ENCODE peak calls at places on chromosome 17, in four cellular contexts. D is neural progenitor cell, X is mesothelial cell of epicardium, Q is breast epithelium. E is an unnamed sample.

GRCh38 chr17:48344241-48344640 is 85.8 kb downstream of the SKAP1 start:
- DNase-seq in Q (no peak), D (no peak), X (no peak), E (no peak)

GRCh38 chr17:81404557-81405165 is 9.4 kb downstream of the BAHCC1 start:
- DNase-seq in X (no peak), Q (no peak), D (no peak), E (no peak)

GRCh38 chr17:59804910-59805381 is 87.8 kb downstream of the TUBD1 start:
- DNase-seq in Q (no peak), X (no peak), D (no peak), E (no peak)

GRCh38 chr17:75877752-75878173 is 618 bp downstream of the TRIM47 start:
- DNase-seq in D (peak; percentile 93), Q (peak; percentile 70), X (peak; percentile 64), E (peak; percentile 84)

GRCh38 chr17:48981927-48982539 is 13.6 kb upstream of the GIP start:
- DNase-seq in X (no peak), Q (no peak), D (no peak), E (no peak)

GRCh38 chr17:15181333-15181732 is 83.8 kb downstream of the PMP22 start:
- DNase-seq in Q (no peak), D (no peak), X (no peak), E (no peak)

GRCh38 chr17:80891096-80892018 is 100.3 kb upstream of the CHMP6 start:
- DNase-seq in X (no peak), D (no peak), Q (peak; percentile 51), E (no peak)

GRCh38 chr17:81740395-81740961 is 28.4 kb downstream of the SLC25A10 start:
- DNase-seq in X (no peak), Q (no peak), D (no peak), E (no peak)

GRCh38 chr17:57395721-57396321 is 139.5 kb downstream of the MSI2 start:
- DNase-seq in Q (no peak), X (no peak), D (no peak), E (no peak)

GRCh38 chr17:48728232-48729231 is at the start of gene HOXB13:
- DNase-seq in X (peak; percentile 77), Q (no peak), D (peak; percentile 74), E (peak; percentile 70)

GRCh38 chr17:6528557-6528956 is 27.8 kb downstream of the PITPNM3 start:
- DNase-seq in D (no peak), X (no peak), Q (no peak), E (no peak)

GRCh38 chr17:47324224-47325020 is 667 bp downstream of the EFCAB13 start:
- DNase-seq in Q (peak; percentile 66), D (peak; percentile 48), X (no peak), E (peak; percentile 81)

GRCh38 chr17:81902653-81903414 is 796 bp downstream of the NPB start:
- DNase-seq in D (peak; percentile 43), X (no peak), Q (no peak), E (peak; percentile 29)

GRCh38 chr17:61294777-61295176 is 104.9 kb upstream of the TBX2 start:
- DNase-seq in Q (no peak), X (no peak), D (peak; percentile 30), E (no peak)

GRCh38 chr17:63434951-63435571 is 11.0 kb downstream of the CYB561 start:
- DNase-seq in Q (peak; percentile 77), D (no peak), X (no peak), E (no peak)

GRCh38 chr17:81254955-81255717 is 16.0 kb downstream of the NDUFAF8 start:
- DNase-seq in D (peak; percentile 76), X (no peak), Q (peak; percentile 63), E (peak; percentile 54)

GRCh38 chr17:15384142-15384803 is 42.9 kb upstream of the TEKT3 start:
- DNase-seq in Q (no peak), X (no peak), D (no peak), E (no peak)

GRCh38 chr17:45768000-45768399 is 16.1 kb upstream of the CRHR1 start:
- DNase-seq in Q (no peak), X (no peak), D (peak; percentile 67), E (no peak)

GRCh38 chr17:4944554-4945175 is 3.7 kb downstream of the PFN1 start:
- DNase-seq in X (no peak), Q (no peak), D (no peak), E (no peak)

GRCh38 chr17:76272541-76273434 is 7.6 kb downstream of the UBALD2 start:
- DNase-seq in X (no peak), D (no peak), Q (no peak), E (no peak)

GRCh38 chr17:72945468-72945867 is 147.0 kb downstream of the SLC39A11 start:
- DNase-seq in X (no peak), D (no peak), Q (no peak), E (no peak)

GRCh38 chr17:36722121-36722902 is 120.9 kb downstream of the MRM1 start:
- DNase-seq in D (peak; percentile 85), Q (no peak), X (peak; percentile 59), E (peak; percentile 58)

GRCh38 chr17:51764387-51764971 is 394.0 kb downstream of the CA10 start:
- DNase-seq in Q (peak; percentile 23), X (no peak), D (peak; percentile 84), E (peak; percentile 78)

GRCh38 chr17:55458977-55459376 is 37.3 kb upstream of the MMD start:
- DNase-seq in X (no peak), Q (no peak), D (no peak), E (peak; percentile 54)

GRCh38 chr17:3691539-3692166 is 4.3 kb downstream of the P2RX5 start:
- DNase-seq in D (no peak), Q (no peak), X (no peak), E (no peak)

GRCh38 chr17:19386276-19386863 is 620 bp downstream of the MFAP4 start:
- DNase-seq in Q (no peak), D (peak; percentile 24), X (no peak), E (no peak)

GRCh38 chr17:80362428-80363119 is 52.4 kb upstream of the ENDOV start:
- DNase-seq in X (no peak), D (no peak), Q (no peak), E (no peak)

DNA sequence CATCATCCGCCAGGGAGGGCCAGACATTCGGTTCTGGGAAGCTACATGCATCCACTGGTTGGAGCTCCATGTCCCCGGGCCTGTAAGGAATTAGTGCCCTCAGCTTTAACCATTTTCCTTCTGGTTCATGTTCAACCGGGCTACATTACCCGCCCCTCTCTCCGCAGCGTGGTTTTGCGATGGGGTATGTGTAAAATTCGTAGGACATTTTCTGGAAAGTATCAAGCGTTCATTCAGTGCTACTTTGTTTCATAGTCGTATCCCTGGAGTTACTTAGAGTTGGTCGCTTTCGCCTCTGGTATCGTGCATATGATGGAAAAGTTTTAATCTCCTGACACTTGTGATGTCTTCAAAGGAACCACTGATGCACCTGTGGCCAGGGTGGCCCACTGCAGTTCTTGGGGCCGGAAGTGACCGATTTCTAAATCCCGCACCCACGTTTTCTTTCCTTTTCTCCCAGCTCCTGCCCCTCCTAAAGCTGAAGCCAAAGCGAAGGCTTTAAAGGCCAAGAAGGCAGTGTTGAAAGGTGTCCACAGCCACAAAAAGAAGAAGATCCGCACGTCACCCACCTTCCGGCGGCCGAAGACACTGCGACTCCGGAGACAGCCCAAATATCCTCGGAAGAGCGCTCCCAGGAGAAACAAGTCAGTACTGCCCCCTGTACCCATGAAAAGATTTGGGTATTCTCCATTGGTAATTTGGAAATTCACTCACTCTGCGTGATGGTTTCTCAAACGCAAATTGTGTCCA is 637 bp downstream of the RPL23A start:
- DNase-seq in X (no peak), Q (no peak), D (no peak), E (no peak)
- TF ChIP-seq CTCF in X (no peak), Q (no peak), D (peak; percentile 41), E (no peak)

GRCh38 chr17:18089613-18090012 is 1.9 kb downstream of the DRG2 start:
- DNase-seq in X (no peak), Q (no peak), D (no peak), E (no peak)

GRCh38 chr17:18093616-18094408 is 6.1 kb downstream of the DRG2 start:
- DNase-seq in X (no peak), Q (no peak), D (peak; percentile 48), E (no peak)

GRCh38 chr17:18084256-18084655 is 3.5 kb upstream of the DRG2 start:
- DNase-seq in X (no peak), D (no peak), Q (no peak), E (no peak)

GRCh38 chr17:18087610-18088491 is at the start of gene DRG2:
- DNase-seq in X (peak; percentile 75), Q (peak; percentile 85), D (peak; percentile 94), E (peak; percentile 89)
- TF ChIP-seq CTCF in X (no peak), Q (no peak), D (peak; percentile 21), E (no peak)

GRCh38 chr17:69607162-69607834 is 192.8 kb downstream of the MAP2K6 start:
- DNase-seq in Q (peak; percentile 67), D (peak; percentile 84), X (peak; percentile 21), E (peak; percentile 21)

GRCh38 chr17:69608114-69608513 is 193.6 kb downstream of the MAP2K6 start:
- DNase-seq in D (no peak), X (no peak), Q (no peak), E (no peak)

GRCh38 chr17:69606142-69606800 is 191.8 kb downstream of the MAP2K6 start:
- DNase-seq in Q (no peak), D (no peak), X (no peak), E (no peak)

GRCh38 chr17:69608808-69609494 is 194.5 kb downstream of the MAP2K6 start:
- DNase-seq in Q (peak; percentile 19), X (no peak), D (no peak), E (no peak)

DNA sequence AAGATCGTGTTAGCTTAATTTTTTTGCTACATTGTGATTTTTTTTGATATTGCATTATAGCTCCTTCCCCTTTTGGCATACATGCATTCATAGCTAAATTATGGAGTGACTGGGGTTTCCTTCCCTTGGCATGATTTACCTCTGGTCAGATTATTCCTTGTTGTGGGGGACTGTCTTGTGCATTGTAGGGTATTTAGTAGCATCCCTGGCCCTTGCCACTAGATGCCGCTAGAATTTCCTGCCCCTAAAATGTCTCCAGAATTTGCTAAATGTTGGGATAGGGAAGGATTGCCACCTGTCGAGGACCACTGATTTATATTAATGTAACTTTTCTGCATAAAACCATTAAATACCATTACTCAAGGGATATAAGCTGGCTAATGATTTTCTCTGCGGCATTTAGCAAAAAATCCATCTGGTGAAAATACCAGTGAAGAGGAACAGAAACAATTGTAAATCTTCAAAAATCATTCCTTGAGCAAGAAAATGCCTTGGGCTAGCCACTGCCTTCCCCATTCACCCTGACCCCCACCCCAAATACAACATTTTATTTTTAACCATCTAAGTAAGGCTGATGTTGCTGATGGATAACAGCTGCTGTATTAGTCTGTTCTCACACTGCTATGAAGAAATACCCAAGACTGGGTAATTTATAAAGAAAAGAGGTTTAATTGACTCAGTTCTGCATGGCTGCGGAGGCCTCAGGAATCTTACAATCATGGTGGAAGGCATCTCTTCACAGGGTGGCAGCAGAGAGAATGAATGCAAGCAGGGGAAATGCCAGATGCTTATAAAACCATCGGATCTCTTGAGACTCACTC is 195.2 kb downstream of the MAP2K6 start:
- DNase-seq in X (no peak), Q (no peak), D (peak; percentile 27), E (peak; percentile 7)
- TF ChIP-seq CTCF in X (no peak), Q (no peak), D (peak; percentile 67), E (no peak)

GRCh38 chr17:39923836-39924690 is 3.3 kb downstream of the ORMDL3 start:
- DNase-seq in X (no peak), Q (no peak), D (peak; percentile 51), E (peak; percentile 66)
- TF ChIP-seq CTCF in X (no peak), Q (no peak), D (peak; percentile 30), E (no peak)

E was measured in Calu3.